ENCODE peak calls at places on chromosomes 4 and X, in ten cellular contexts. H is pancreas, K is upper lobe of right lung, X is kidney epithelial cell, O is vagina, F is Peyer's patch, L is keratinocyte, Q is tibial artery, A is cardiac muscle cell, D is HCT116. M is an unnamed sample.

GRCh38 chr4:17436750-17437090 is 75.2 kb downstream of the QDPR start:
- DNase-seq in H (peak; percentile 51), K (no peak), X (no peak), O (no peak), F (no peak), L (no peak), Q (no peak), A (no peak), D (no peak), M (no peak)

GRCh38 chr4:55008166-55009056 is 117.0 kb downstream of the KDR start:
- DNase-seq in H (no peak), K (peak; percentile 62), X (no peak), O (no peak), F (no peak), L (no peak), Q (no peak), A (peak; percentile 42), D (no peak), M (no peak)

GRCh38 chr4:125313497-125313896 is 1.3 kb upstream of the FAT4 start:
- DNase-seq in H (no peak), K (no peak), X (peak; percentile 51), O (no peak), F (no peak), L (peak; percentile 25), Q (no peak), A (peak; percentile 94), D (peak; percentile 85), M (no peak)

GRCh38 chrX:134885336-134886016 is 105.3 kb upstream of the SMIM10 start:
- DNase-seq in H (no peak), K (no peak), X (no peak), O (no peak), F (no peak), L (no peak), Q (no peak), A (no peak), D (peak; percentile 89), M (no peak)

GRCh38 chr4:53098681-53099121 is 236.6 kb downstream of the RASL11B start:
- DNase-seq in H (no peak), K (no peak), X (no peak), O (no peak), F (no peak), L (peak; percentile 45), Q (no peak), A (peak; percentile 65), D (no peak), M (no peak)

GRCh38 chr4:16048639-16049448 is 35.0 kb downstream of the PROM1 start:
- DNase-seq in H (no peak), K (no peak), X (no peak), O (no peak), F (no peak), L (no peak), Q (no peak), A (peak; percentile 34), D (no peak), M (no peak)

GRCh38 chr4:150126880-150127236 is 48.6 kb downstream of the DCLK2 start:
- DNase-seq in H (no peak), K (no peak), X (no peak), O (no peak), F (no peak), L (peak; percentile 44), Q (no peak), A (peak; percentile 63), D (no peak), M (no peak)

GRCh38 chr4:2803624-2804448 is 11.0 kb downstream of the SH3BP2 start:
- DNase-seq in H (peak; percentile 65), K (peak; percentile 77), X (no peak), O (no peak), F (peak; percentile 81), L (peak; percentile 50), Q (peak; percentile 54), A (no peak), D (peak; percentile 40), M (peak; percentile 55)

GRCh38 chr4:13493793-13494192 is 9.7 kb upstream of the RAB28 start:
- DNase-seq in H (no peak), K (no peak), X (no peak), O (no peak), F (no peak), L (no peak), Q (no peak), A (no peak), D (no peak), M (no peak)

GRCh38 chrX:17355976-17356375 is 19.0 kb upstream of the NHS start:
- DNase-seq in H (no peak), K (no peak), X (no peak), O (no peak), F (no peak), L (no peak), Q (no peak), A (no peak), D (no peak), M (no peak)

GRCh38 chr4:118811008-118811764 is 24.7 kb downstream of the SEC24D start:
- DNase-seq in H (no peak), K (no peak), X (no peak), O (no peak), F (no peak), L (no peak), Q (no peak), A (peak; percentile 80), D (no peak), M (no peak)

GRCh38 chrX:85107407-85107806 is 103.7 kb downstream of the APOOL start:
- DNase-seq in H (peak; percentile 48), K (no peak), X (no peak), O (no peak), F (no peak), L (peak; percentile 40), Q (no peak), A (no peak), D (no peak), M (no peak)

GRCh38 chr4:156970501-156971167 is 965 bp downstream of the PDGFC start:
- DNase-seq in H (peak; percentile 76), K (peak; percentile 85), X (no peak), O (no peak), F (peak; percentile 72), L (no peak), Q (peak; percentile 71), A (peak; percentile 79), D (no peak), M (peak; percentile 66)

GRCh38 chr4:176498857-176499256 is 179.1 kb downstream of the SPCS3 start:
- DNase-seq in H (no peak), K (no peak), X (no peak), O (no peak), F (no peak), L (no peak), Q (no peak), A (peak; percentile 14), D (no peak), M (no peak)

DNA sequence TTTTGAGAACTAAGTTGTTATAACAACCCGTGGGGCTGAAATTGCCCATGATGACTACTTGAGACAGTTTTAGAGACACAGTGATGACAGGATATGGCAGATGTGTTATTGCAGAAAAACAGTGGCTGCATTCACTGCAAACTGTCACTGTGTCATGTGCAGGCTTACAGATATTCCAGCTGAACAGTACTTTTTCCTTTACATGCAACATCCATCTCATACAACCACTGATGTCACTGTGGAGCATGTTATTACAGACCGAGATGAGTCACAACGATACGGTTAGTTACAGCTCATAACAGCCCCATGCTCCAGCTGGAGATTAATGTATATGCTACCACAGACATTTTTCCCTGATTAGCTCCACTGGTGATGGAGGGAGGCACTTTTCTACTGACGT is 207.4 kb downstream of the TMA16 start:
- DNase-seq in H (no peak), K (no peak), X (no peak), O (no peak), F (no peak), L (no peak), Q (no peak), A (no peak), D (no peak), M (no peak)
- TF ChIP-seq CTCF in H (no peak), K (no peak), X (no peak), O (no peak), F (no peak), L (no peak), Q (no peak), A (no peak), D (no peak), M (no peak)

GRCh38 chr4:174119818-174120217 is 163.6 kb downstream of the FBXO8 start:
- DNase-seq in H (no peak), K (no peak), X (no peak), O (no peak), F (no peak), L (no peak), Q (no peak), A (no peak), D (no peak), M (no peak)
- H3K4me3 ChIP-seq in H (no peak overlapping the region), K (no peak overlapping the region), X (no peak overlapping the region), O (peak overlapping the region; percentile 31), F (no peak overlapping the region), L (no peak overlapping the region), Q (peak overlapping the region; percentile 39), A (peak overlapping the region; percentile 19), D (peak overlapping the region; percentile 11), M (peak overlapping the region; percentile 39)

GRCh38 chrX:13581554-13581953 is 12.2 kb downstream of the EGFL6 start:
- DNase-seq in H (no peak), K (no peak), X (no peak), O (no peak), F (no peak), L (no peak), Q (no peak), A (peak; percentile 20), D (no peak), M (no peak)
- H3K27me3 ChIP-seq in H (no peaks in the 10 kb centered on the region), K (no peaks in the 10 kb centered on the region), X (peaks cover 2% of the 10 kb centered on the region), O (no peaks in the 10 kb centered on the region), F (no peaks in the 10 kb centered on the region), L (peaks cover 6% of the 10 kb centered on the region), Q (no peaks in the 10 kb centered on the region), A (no peaks in the 10 kb centered on the region), D (no peaks in the 10 kb centered on the region), M (no peaks in the 10 kb centered on the region)

GRCh38 chrX:33211356-33212254 is at the start of gene DMD:
- DNase-seq in H (no peak), K (no peak), X (peak; percentile 18), O (no peak), F (no peak), L (no peak), Q (peak; percentile 48), A (peak; percentile 86), D (no peak), M (peak; percentile 36)
- TF ChIP-seq CTCF in H (no peak), K (no peak), X (no peak), O (no peak), F (no peak), L (no peak), Q (peak; percentile 25), A (no peak), D (no peak), M (no peak)

GRCh38 chrX:152451731-152451980 is 541 bp upstream of the GABRA3 start:
- DNase-seq in H (no peak), K (no peak), X (no peak), O (no peak), F (no peak), L (no peak), Q (no peak), A (no peak), D (no peak), M (no peak)
- H3K4me3 ChIP-seq in H (no peak overlapping the region), K (no peak overlapping the region), X (no peak overlapping the region), O (no peak overlapping the region), F (no peak overlapping the region), L (no peak overlapping the region), Q (no peak overlapping the region), A (no peak overlapping the region), D (no peak overlapping the region), M (no peak overlapping the region)

DNA sequence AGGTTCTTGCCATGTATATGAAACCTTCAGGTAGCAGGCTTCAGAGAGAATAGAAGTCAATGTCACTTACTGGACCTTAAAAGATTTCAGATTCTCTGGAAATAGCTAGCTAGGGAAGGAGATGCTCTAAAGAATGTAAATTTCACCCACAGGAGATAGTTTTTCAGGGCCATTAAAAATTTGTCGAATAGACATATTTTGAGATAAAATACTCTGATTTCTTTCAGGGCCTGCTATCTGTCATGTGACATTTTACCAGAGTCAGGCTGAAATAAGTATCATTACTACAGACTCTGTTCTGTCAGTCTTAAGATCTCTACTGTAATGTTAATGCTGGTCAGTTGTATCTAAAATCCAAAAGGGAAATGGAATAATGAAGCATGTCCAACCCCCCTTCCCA is 15.7 kb upstream of the IL15 start:
- DNase-seq in H (no peak), K (no peak), X (no peak), O (no peak), F (no peak), L (no peak), Q (no peak), A (no peak), D (no peak), M (no peak)
- H3K27me3 ChIP-seq in H (no peaks in the 10 kb centered on the region), K (no peaks in the 10 kb centered on the region), X (no peaks in the 10 kb centered on the region), O (no peaks in the 10 kb centered on the region), F (no peaks in the 10 kb centered on the region), L (no peaks in the 10 kb centered on the region), Q (no peaks in the 10 kb centered on the region), A (no peaks in the 10 kb centered on the region), D (no peaks in the 10 kb centered on the region), M (no peaks in the 10 kb centered on the region)